ENCODE peak calls at places on chromosomes 6 and 20, in five cellular contexts. F is omental fat pad, M is anterior cingulate cortex, O is RPMI8226, G is A172. W is an unnamed sample.

GRCh38 chr20:49132995-49133451 is 55.1 kb downstream of the STAU1 start:
- DNase-seq in F (no peak), O (peak; percentile 64), G (peak; percentile 75), M (no peak), W (peak; percentile 67)

GRCh38 chr6:168851460-168852103 is 402.1 kb downstream of the THBS2 start:
- DNase-seq in O (no peak), M (no peak), G (no peak), F (no peak), W (no peak)

GRCh38 chr6:43665376-43665775 is 20.5 kb downstream of the RSPH9 start:
- DNase-seq in M (no peak), G (peak; percentile 59), O (peak; percentile 36), F (no peak), W (no peak)

GRCh38 chr6:143241110-143241509 is 180.4 kb downstream of the AIG1 start:
- DNase-seq in M (no peak), O (no peak), G (no peak), F (no peak), W (no peak)

GRCh38 chr6:105184921-105185320 is 5.1 kb upstream of the POPDC3 start:
- DNase-seq in G (peak; percentile 43), O (no peak), M (no peak), F (no peak), W (no peak)

GRCh38 chr20:35738410-35739179 is 3.5 kb downstream of the RBM39 start:
- DNase-seq in G (no peak), F (no peak), O (no peak), M (no peak), W (no peak)

GRCh38 chr6:7833753-7834075 is 76.9 kb downstream of the TXNDC5 start:
- DNase-seq in G (no peak), F (no peak), M (no peak), O (no peak), W (no peak)

GRCh38 chr6:79608334-79609224 is 22.6 kb upstream of the SH3BGRL2 start:
- DNase-seq in F (no peak), M (no peak), G (no peak), O (no peak), W (no peak)

GRCh38 chr6:72826744-72827438 is 205.0 kb downstream of the KCNQ5 start:
- DNase-seq in F (no peak), O (no peak), M (no peak), G (peak; percentile 86), W (peak; percentile 22)

GRCh38 chr6:169539176-169539897 is 162.5 kb downstream of the WDR27 start:
- DNase-seq in O (no peak), G (no peak), M (no peak), F (no peak), W (no peak)

GRCh38 chr20:42864116-42864515 is 325.6 kb downstream of the PTPRT start:
- DNase-seq in F (no peak), G (no peak), M (no peak), O (no peak), W (no peak)

GRCh38 chr6:153787341-153787606 is 251.8 kb upstream of the OPRM1 start:
- DNase-seq in G (no peak), F (no peak), M (no peak), O (no peak), W (no peak)

GRCh38 chr6:145814035-145814500 is 527 bp downstream of the FBXO30 start:
- DNase-seq in G (peak; percentile 43), M (no peak), F (no peak), O (peak; percentile 46), W (peak; percentile 85)

GRCh38 chr6:74879234-74879633 is 326.6 kb downstream of the COL12A1 start:
- DNase-seq in F (no peak), G (peak; percentile 19), O (no peak), M (no peak), W (no peak)

GRCh38 chr6:89321571-89321970 is 6.5 kb upstream of the GABRR2 start:
- DNase-seq in O (no peak), M (no peak), F (no peak), G (no peak), W (peak; percentile 89)

GRCh38 chr6:122995930-122996796 is at the start of gene CLVS2:
- DNase-seq in M (peak; percentile 36), G (no peak), O (no peak), F (no peak), W (no peak)

GRCh38 chr6:80956898-80957297 is 795.6 kb downstream of the TENT5A start:
- DNase-seq in M (no peak), G (peak; percentile 4), F (no peak), O (no peak), W (no peak)

GRCh38 chr20:50415516-50416268 is 94.5 kb upstream of the PTPN1 start:
- DNase-seq in M (peak; percentile 96), O (peak; percentile 58), F (peak; percentile 90), G (peak; percentile 86), W (no peak)

GRCh38 chr20:15547109-15547508 is 1026.1 kb downstream of the KIF16B start:
- DNase-seq in F (no peak), M (no peak), O (no peak), G (no peak), W (no peak)

GRCh38 chr6:129264480-129265045 is 381.6 kb downstream of the LAMA2 start:
- DNase-seq in F (no peak), G (no peak), M (no peak), O (no peak), W (no peak)

GRCh38 chr6:150897400-150897943 is 32.0 kb downstream of the MTHFD1L start:
- DNase-seq in M (no peak), O (no peak), F (no peak), G (no peak), W (no peak)

GRCh38 chr6:160274846-160275510 is 16.4 kb upstream of the SLC22A2 start:
- DNase-seq in M (no peak), F (no peak), G (no peak), O (no peak), W (no peak)

GRCh38 chr6:16949696-16950095 is 152.2 kb upstream of the STMND1 start:
- DNase-seq in O (no peak), F (no peak), G (no peak), M (no peak), W (no peak)

GRCh38 chr6:113306552-113307145 is 550.5 kb upstream of the MARCKS start:
- DNase-seq in G (peak; percentile 47), F (peak; percentile 65), O (peak; percentile 29), M (no peak), W (no peak)

GRCh38 chr20:1377984-1378742 is 14.7 kb downstream of the FKBP1A start:
- DNase-seq in M (no peak), G (peak; percentile 93), F (no peak), O (no peak), W (no peak)

GRCh38 chr6:44869321-44869897 is 458.7 kb upstream of the RUNX2 start:
- DNase-seq in O (no peak), G (no peak), F (no peak), M (no peak), W (no peak)

W was measured in KBM-7.